ENCODE peak calls at places on chromosomes 13 and 19, in eight cellular contexts. T is frontal cortex, I is ELR, F is skeletal muscle cell, S is iPS DF 19.7, C is astrocyte of the hippocampus, Z is cerebellum, J is lung microvascular endothelial cell. K is an unnamed sample.

GRCh38 chr19:3617463-3617862 is 9.1 kb downstream of the CACTIN start:
- DNase-seq in S (no peak), J (no peak), T (no peak), F (no peak), Z (no peak), C (no peak), I (no peak), K (no peak)

GRCh38 chr19:13788991-13789390 is 6.3 kb upstream of the ZSWIM4 start:
- DNase-seq in Z (no peak), C (peak), J (no peak), S (no peak), T (no peak), F (peak), I (peak), K (peak)

GRCh38 chr13:98274921-98275487 is 97.9 kb upstream of the RNF113B start:
- DNase-seq in I (no peak), C (no peak), T (no peak), J (no peak), Z (no peak), S (no peak), F (no peak), K (no peak)

GRCh38 chr13:20401586-20401957 is 124.1 kb downstream of the CRYL1 start:
- DNase-seq in I (no peak), C (no peak), S (no peak), F (no peak), T (no peak), J (no peak), Z (no peak), K (no peak)

GRCh38 chr13:19089315-19089714 is 92.3 kb downstream of the TUBA3C start:
- DNase-seq in S (no peak), T (no peak), Z (no peak), F (no peak), I (no peak), C (no peak), J (no peak), K (no peak)

GRCh38 chr19:17333611-17334413 is 843 bp downstream of the ANO8 start:
- DNase-seq in Z (peak), C (peak), J (no peak), I (peak), S (no peak), T (peak), F (no peak), K (no peak)

GRCh38 chr19:46210634-46211033 is 18.9 kb upstream of the IGFL1 start:
- DNase-seq in C (no peak), T (no peak), J (peak), S (no peak), F (no peak), I (no peak), Z (no peak), K (no peak)

GRCh38 chr13:67841071-67841470 is 610.9 kb upstream of the PCDH9 start:
- DNase-seq in Z (no peak), I (no peak), C (no peak), F (no peak), S (no peak), T (no peak), J (no peak), K (no peak)

GRCh38 chr13:60584976-60585375 is 188.0 kb downstream of the TDRD3 start:
- DNase-seq in I (no peak), J (no peak), S (peak), C (peak), Z (no peak), T (no peak), F (no peak), K (no peak)

GRCh38 chr19:30403583-30403982 is 31.4 kb downstream of the ZNF536 start:
- DNase-seq in T (no peak), J (no peak), S (no peak), C (no peak), Z (no peak), I (no peak), F (no peak), K (no peak)

GRCh38 chr13:29472317-29472961 is 123.0 kb downstream of the SLC7A1 start:
- DNase-seq in I (peak), T (no peak), J (peak), S (peak), C (peak), Z (no peak), F (no peak), K (peak)

GRCh38 chr19:58518261-58519086 is 1.1 kb downstream of the ZBTB45 start:
- DNase-seq in Z (no peak), I (peak), T (no peak), C (no peak), J (no peak), F (no peak), S (no peak), K (no peak)

GRCh38 chr13:42478531-42479156 is 95.3 kb upstream of the TNFSF11 start:
- DNase-seq in C (peak), S (peak), T (no peak), J (peak), I (peak), F (no peak), Z (no peak), K (no peak)

GRCh38 chr13:48138270-48138669 is 43.4 kb upstream of the MED4 start:
- DNase-seq in F (no peak), C (no peak), T (no peak), S (no peak), Z (no peak), J (no peak), I (no peak), K (no peak)

GRCh38 chr19:32459199-32459865 is 53.8 kb downstream of the DPY19L3 start:
- DNase-seq in C (no peak), T (no peak), J (peak), S (no peak), Z (no peak), F (no peak), I (no peak), K (no peak)

GRCh38 chr19:18020212-18021067 is 12.5 kb downstream of the ARRDC2 start:
- DNase-seq in I (peak), T (peak), Z (no peak), F (peak), C (peak), S (no peak), J (peak), K (no peak)

GRCh38 chr19:19525611-19526380 is 2.9 kb upstream of the YJEFN3 start:
- DNase-seq in Z (no peak), I (no peak), T (no peak), S (no peak), F (no peak), J (no peak), C (no peak), K (no peak)

GRCh38 chr13:67148219-67148583 is 81.9 kb downstream of the PCDH9 start:
- DNase-seq in I (peak), S (no peak), J (peak), Z (no peak), T (no peak), F (no peak), C (peak), K (no peak)

GRCh38 chr19:10290876-10291553 is 1.3 kb downstream of the ICAM5 start:
- DNase-seq in T (no peak), I (peak), Z (no peak), C (peak), J (no peak), S (no peak), F (no peak), K (peak)

GRCh38 chr13:50576156-50576555 is 267.3 kb downstream of the DLEU7 start:
- DNase-seq in J (no peak), T (no peak), I (no peak), C (no peak), S (no peak), Z (no peak), F (no peak), K (no peak)

GRCh38 chr19:9721861-9722260 is 46.7 kb downstream of the ZNF846 start:
- DNase-seq in T (no peak), Z (no peak), I (no peak), S (no peak), F (no peak), C (no peak), J (no peak), K (no peak)

GRCh38 chr13:42354246-42355117 is 82.5 kb downstream of the AKAP11 start:
- DNase-seq in T (no peak), S (no peak), J (no peak), F (peak), I (peak), C (peak), Z (no peak), K (no peak)

GRCh38 chr13:73810647-73811046 is 323.6 kb downstream of the KLF12 start:
- DNase-seq in I (peak), C (no peak), S (no peak), T (no peak), F (no peak), J (no peak), Z (no peak), K (no peak)

GRCh38 chr13:36323951-36324566 is 22.1 kb downstream of the SPART start:
- DNase-seq in C (peak), F (no peak), I (peak), Z (no peak), T (no peak), J (no peak), S (no peak), K (no peak)

GRCh38 chr13:73133536-73133935 is 74.7 kb downstream of the KLF5 start:
- DNase-seq in C (no peak), J (no peak), I (peak), S (no peak), T (no peak), Z (no peak), F (no peak), K (no peak)